ENCODE peak calls at places on chromosomes 3 and 15, in six cellular contexts. S, G, H, N, D and E are unnamed samples.

GRCh38 chr3:177772908-177773557 is 575.8 kb upstream of the TBL1XR1 start:
- DNase-seq in S (no peak), D (no peak), N (no peak), G (no peak), H (no peak), E (no peak)

GRCh38 chr3:184565421-184566211 is 4.0 kb downstream of the EPHB3 start:
- DNase-seq in G (no peak), D (no peak), H (no peak), N (no peak), S (no peak), E (no peak)

GRCh38 chr3:195097331-195098255 is 173.4 kb downstream of the XXYLT1 start:
- DNase-seq in H (no peak), N (no peak), D (no peak), G (no peak), S (no peak), E (peak)

GRCh38 chr15:71883447-71883846 is 73.1 kb downstream of the NR2E3 start:
- DNase-seq in S (no peak), H (no peak), N (no peak), D (no peak), G (no peak), E (no peak)

GRCh38 chr3:196175717-196176116 is 35.5 kb downstream of the ZDHHC19 start:
- DNase-seq in H (no peak), N (no peak), D (no peak), G (no peak), S (no peak), E (no peak)

GRCh38 chr3:170862618-170863374 is 7.2 kb downstream of the RPL22L1 start:
- DNase-seq in H (no peak), D (no peak), G (no peak), N (no peak), S (no peak), E (no peak)

GRCh38 chr3:185687479-185687878 is 101.4 kb downstream of the SENP2 start:
- DNase-seq in S (no peak), N (no peak), H (no peak), D (no peak), G (no peak), E (no peak)

GRCh38 chr3:31890742-31891469 is 90.2 kb downstream of the OSBPL10 start:
- DNase-seq in D (no peak), H (no peak), N (no peak), G (no peak), S (no peak), E (no peak)

GRCh38 chr15:92123848-92124631 is 269.6 kb upstream of the ST8SIA2 start:
- DNase-seq in D (no peak), N (no peak), H (no peak), S (no peak), G (peak), E (no peak)

GRCh38 chr15:52336530-52336929 is 40.9 kb upstream of the MYO5C start:
- DNase-seq in H (no peak), G (no peak), N (no peak), S (no peak), D (no peak), E (no peak)

GRCh38 chr15:91912336-91912735 is 58.8 kb downstream of the SLCO3A1 start:
- DNase-seq in S (no peak), D (no peak), H (no peak), N (no peak), G (no peak), E (no peak)

GRCh38 chr15:61748529-61748928 is 311.7 kb downstream of the VPS13C start:
- DNase-seq in N (no peak), D (no peak), G (no peak), S (no peak), H (no peak), E (no peak)

GRCh38 chr15:69848551-69849231 is 249.0 kb downstream of the TLE3 start:
- DNase-seq in D (no peak), N (no peak), S (no peak), G (no peak), H (no peak), E (no peak)

GRCh38 chr3:16124636-16125035 is 49.8 kb upstream of the GALNT15 start:
- DNase-seq in H (no peak), G (no peak), N (no peak), D (no peak), S (no peak), E (peak)

GRCh38 chr3:66885326-66886000 is 112.6 kb upstream of the KBTBD8 start:
- DNase-seq in D (no peak), G (no peak), N (no peak), S (no peak), H (no peak), E (no peak)

GRCh38 chr3:190614466-190615384 is 100.8 kb downstream of the IL1RAP start:
- DNase-seq in D (no peak), H (no peak), G (no peak), N (no peak), S (no peak), E (no peak)

GRCh38 chr15:63238796-63239195 is 38.6 kb upstream of the APH1B start:
- DNase-seq in N (no peak), G (no peak), H (peak), S (no peak), D (no peak), E (no peak)

GRCh38 chr3:128994173-128994512 is 267 bp upstream of the CFAP92 start:
- DNase-seq in S (no peak), H (no peak), G (no peak), D (no peak), N (no peak), E (no peak)

GRCh38 chr15:81897011-81897677 is 148.7 kb downstream of the MEX3B start:
- DNase-seq in H (no peak), S (no peak), G (peak), D (no peak), N (no peak), E (no peak)

GRCh38 chr15:66644815-66645345 is 57.2 kb upstream of the SMAD6 start:
- DNase-seq in S (no peak), D (no peak), N (no peak), H (no peak), G (no peak), E (no peak)

GRCh38 chr3:12340506-12340905 is 51.6 kb downstream of the PPARG start:
- DNase-seq in G (no peak), N (no peak), H (no peak), S (no peak), D (no peak), E (no peak)

GRCh38 chr3:47422743-47423142 is 41.9 kb downstream of the PTPN23 start:
- DNase-seq in S (no peak), G (no peak), N (no peak), D (no peak), H (no peak), E (no peak)